ENCODE peak calls at places on chromosomes 5 and 9, in seven cellular contexts. F, B, G, S, E, O and D are unnamed samples.

GRCh38 chr5:105817416-105817815 is 1853.3 kb downstream of the EFNA5 start:
- DNase-seq in F (no peak), B (no peak), G (no peak), S (no peak), E (no peak), O (no peak), D (no peak)

GRCh38 chr9:89753472-89754055 is 148.8 kb downstream of the GADD45G start:
- DNase-seq in F (no peak), B (no peak), G (no peak), S (no peak), E (no peak), O (no peak), D (no peak)

GRCh38 chr9:104608336-104608735 is 2.9 kb upstream of the OR13C2 start:
- DNase-seq in F (no peak), B (no peak), G (no peak), S (no peak), E (no peak), O (no peak), D (no peak)

GRCh38 chr5:13553896-13554295 is 390.6 kb downstream of the DNAH5 start:
- DNase-seq in F (no peak), B (no peak), G (no peak), S (no peak), E (no peak), O (no peak), D (peak; percentile 25)

GRCh38 chr5:53792338-53792737 is 231.9 kb downstream of the NDUFS4 start:
- DNase-seq in F (no peak), B (no peak), G (no peak), S (no peak), E (no peak), O (no peak), D (no peak)

GRCh38 chr9:68947015-68947414 is 66.9 kb downstream of the PRKACG start:
- DNase-seq in F (no peak), B (no peak), G (no peak), S (no peak), E (no peak), O (no peak), D (no peak)

GRCh38 chr9:107929439-107929838 is 439.9 kb upstream of the KLF4 start:
- DNase-seq in F (no peak), B (peak; percentile 60), G (peak; percentile 15), S (no peak), E (no peak), O (peak; percentile 74), D (peak; percentile 58)

GRCh38 chr5:68484307-68485068 is 268.9 kb downstream of the PIK3R1 start:
- DNase-seq in F (no peak), B (no peak), G (no peak), S (no peak), E (no peak), O (no peak), D (no peak)

GRCh38 chr5:151362970-151363369 is 15.6 kb upstream of the SLC36A2 start:
- DNase-seq in F (no peak), B (no peak), G (no peak), S (no peak), E (no peak), O (no peak), D (no peak)

GRCh38 chr5:37836173-37837100 is 3.4 kb downstream of the GDNF start:
- DNase-seq in F (peak; percentile 62), B (no peak), G (no peak), S (no peak), E (no peak), O (peak; percentile 61), D (no peak)

GRCh38 chr5:164326219-164326618 is 820.8 kb downstream of the MAT2B start:
- DNase-seq in F (no peak), B (no peak), G (no peak), S (no peak), E (no peak), O (no peak), D (no peak)

GRCh38 chr5:138639326-138639725 is 64.1 kb upstream of the HSPA9 start:
- DNase-seq in F (no peak), B (no peak), G (no peak), S (no peak), E (no peak), O (no peak), D (no peak)

GRCh38 chr5:97094579-97095317 is 47.7 kb downstream of the LIX1 start:
- DNase-seq in F (no peak), B (no peak), G (no peak), S (no peak), E (peak; percentile 46), O (no peak), D (no peak)

GRCh38 chr5:72848474-72849428 is 32.3 kb downstream of the TNPO1 start:
- DNase-seq in F (peak; percentile 78), B (peak; percentile 54), G (no peak), S (no peak), E (peak; percentile 51), O (peak; percentile 82), D (peak; percentile 64)

GRCh38 chr5:14574891-14575496 is 6.6 kb upstream of the OTULINL start:
- DNase-seq in F (no peak), B (no peak), G (no peak), S (no peak), E (no peak), O (no peak), D (peak; percentile 26)